ENCODE peak calls at places on chromosomes 6 and 20, in six cellular contexts. I, Y, A, K, L and O are unnamed samples.

GRCh38 chr6:141107562-141108160 is 1025.1 kb upstream of the GJE1 start:
- DNase-seq in Y (peak; percentile 33), I (no peak), L (no peak), A (no peak), K (no peak), O (no peak)

GRCh38 chr20:17741220-17741619 is 41.5 kb downstream of the BANF2 start:
- DNase-seq in L (no peak), A (no peak), I (no peak), K (no peak), Y (no peak), O (no peak)

GRCh38 chr20:38270869-38271608 is 10.5 kb upstream of the KIAA1755 start:
- DNase-seq in I (no peak), L (no peak), A (no peak), Y (peak; percentile 67), K (peak; percentile 82), O (no peak)

GRCh38 chr6:91045152-91045551 is 458.3 kb upstream of the MAP3K7 start:
- DNase-seq in Y (no peak), L (no peak), I (no peak), K (no peak), A (no peak), O (no peak)

GRCh38 chr6:153947817-153948447 is 91.1 kb upstream of the OPRM1 start:
- DNase-seq in I (peak; percentile 53), A (no peak), L (no peak), Y (peak; percentile 10), K (no peak), O (peak; percentile 51)

GRCh38 chr6:40999498-41000070 is 39.4 kb downstream of the UNC5CL start:
- DNase-seq in K (peak; percentile 68), Y (no peak), A (no peak), L (no peak), I (peak; percentile 46), O (no peak)

GRCh38 chr6:149660028-149660427 is 11.5 kb upstream of the KATNA1 start:
- DNase-seq in Y (no peak), I (no peak), A (no peak), K (no peak), L (no peak), O (no peak)

GRCh38 chr6:105780146-105780860 is 305.8 kb upstream of the PRDM1 start:
- DNase-seq in Y (peak; percentile 60), L (no peak), I (no peak), K (no peak), A (no peak), O (no peak)

GRCh38 chr6:83071023-83071422 is 3.6 kb downstream of the DOP1A start:
- DNase-seq in A (no peak), Y (no peak), I (no peak), K (no peak), L (no peak), O (no peak)

GRCh38 chr20:38842558-38842981 is 37.1 kb downstream of the PPP1R16B start:
- DNase-seq in I (no peak), K (no peak), Y (no peak), A (no peak), L (peak; percentile 94), O (no peak)

GRCh38 chr20:44579313-44580090 is 2.9 kb upstream of the PKIG start:
- DNase-seq in I (no peak), L (no peak), K (no peak), A (no peak), Y (no peak), O (no peak)

GRCh38 chr6:86407128-86407527 is 530.2 kb upstream of the HTR1E start:
- DNase-seq in K (no peak), Y (no peak), L (no peak), A (no peak), I (no peak), O (no peak)

GRCh38 chr20:40939667-40940066 is 89.0 kb upstream of the TOP1 start:
- DNase-seq in I (no peak), L (no peak), K (no peak), Y (no peak), A (no peak), O (no peak)

GRCh38 chr20:61297981-61298380 is 45.9 kb downstream of the CDH4 start:
- DNase-seq in K (no peak), Y (no peak), I (no peak), A (no peak), L (no peak), O (no peak)

GRCh38 chr20:40562031-40562430 is 127.0 kb downstream of the MAFB start:
- DNase-seq in I (peak; percentile 11), L (no peak), A (peak; percentile 39), Y (peak; percentile 13), K (no peak), O (no peak)

GRCh38 chr6:29602564-29603361 is 17.8 kb downstream of the OR2H2 start:
- DNase-seq in I (peak; percentile 44), Y (no peak), A (no peak), L (no peak), K (no peak), O (peak; percentile 68)

GRCh38 chr20:50415516-50416268 is 94.5 kb upstream of the PTPN1 start:
- DNase-seq in K (peak; percentile 98), I (peak; percentile 39), A (peak; percentile 94), Y (peak; percentile 97), L (no peak), O (no peak)

GRCh38 chr6:119348308-119349040 is 1.1 kb downstream of the MAN1A1 start:
- DNase-seq in I (peak; percentile 57), Y (peak; percentile 20), K (peak; percentile 36), A (no peak), L (no peak), O (peak; percentile 49)

DNA sequence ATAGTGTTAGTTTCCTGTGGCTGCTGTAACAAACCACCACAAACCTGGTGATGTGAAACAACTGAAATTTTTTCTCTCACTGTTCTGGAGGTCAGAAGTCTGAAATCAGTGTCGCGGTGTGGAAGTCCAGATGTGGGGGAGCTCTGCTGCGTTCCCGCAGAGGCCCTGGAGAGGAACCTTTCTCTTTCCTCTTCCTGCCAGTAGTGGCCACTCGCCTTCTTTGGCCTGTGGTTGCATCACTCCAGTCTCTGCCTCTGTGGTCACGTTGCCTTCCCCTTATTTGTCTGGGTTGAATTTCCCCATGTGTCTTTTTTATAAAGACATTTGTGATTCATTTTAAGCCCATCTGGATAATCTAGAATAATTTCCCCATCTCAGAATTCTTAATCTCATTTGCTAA is 295.5 kb upstream of the FLRT3 start:
- DNase-seq in I (no peak), A (no peak), Y (no peak), L (no peak), K (no peak), O (no peak)
- TF ChIP-seq CTCF in I (no peak), A (no peak), Y (no peak), L (no peak), K (peak; percentile 19), O (no peak)

GRCh38 chr20:35942243-35942642 is 12.1 kb downstream of the SCAND1 start:
- DNase-seq in K (no peak), A (no peak), L (no peak), Y (no peak), I (no peak), O (no peak)

GRCh38 chr20:35944189-35944588 is 10.1 kb downstream of the SCAND1 start:
- DNase-seq in L (no peak), I (no peak), Y (no peak), K (no peak), A (no peak), O (no peak)

GRCh38 chr20:35947907-35948306 is 6.4 kb downstream of the SCAND1 start:
- DNase-seq in I (no peak), L (no peak), A (no peak), Y (no peak), K (no peak), O (no peak)

GRCh38 chr20:35950093-35950492 is 4.2 kb downstream of the SCAND1 start:
- DNase-seq in A (no peak), L (no peak), I (no peak), K (no peak), Y (no peak), O (no peak)

DNA sequence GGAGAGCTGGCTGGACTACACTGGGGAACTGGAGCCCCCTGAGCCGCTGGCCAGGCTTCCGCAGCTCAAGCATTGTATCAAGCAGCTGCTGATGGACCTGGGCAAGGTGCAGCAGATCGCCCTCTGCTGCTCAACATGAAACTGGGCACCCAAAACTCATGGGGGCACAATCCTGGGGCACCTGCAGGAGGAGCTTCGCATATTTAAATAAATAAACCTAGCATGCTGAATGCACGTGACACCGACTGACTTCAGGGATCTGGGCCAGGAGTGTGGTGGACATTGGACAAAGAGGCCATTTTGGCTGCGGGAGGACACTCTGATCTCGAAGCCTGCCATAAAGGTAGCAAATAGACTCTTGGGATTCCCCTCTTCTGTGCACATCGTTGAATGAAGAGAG is 6.8 kb downstream of the SCAND1 start:
- DNase-seq in L (no peak), A (no peak), I (peak; percentile 8), Y (peak; percentile 27), K (no peak), O (peak; percentile 21)
- TF ChIP-seq CTCF in L (peak; percentile 46), A (no peak), I (no peak), Y (peak; percentile 53), K (peak; percentile 16), O (peak; percentile 27)

GRCh38 chr20:31572042-31572700 is 32.9 kb upstream of the ID1 start:
- DNase-seq in A (no peak), I (no peak), K (no peak), Y (no peak), L (no peak), O (no peak)

GRCh38 chr20:31570735-31571617 is 34.1 kb upstream of the ID1 start:
- DNase-seq in K (no peak), Y (peak; percentile 55), A (no peak), L (no peak), I (no peak), O (no peak)

GRCh38 chr20:31570021-31570463 is 35.0 kb upstream of the ID1 start:
- DNase-seq in L (no peak), I (no peak), Y (no peak), K (no peak), A (no peak), O (no peak)

GRCh38 chr20:31573555-31574295 is 31.4 kb upstream of the ID1 start:
- DNase-seq in Y (peak; percentile 29), I (no peak), L (no peak), K (no peak), A (no peak), O (no peak)

DNA sequence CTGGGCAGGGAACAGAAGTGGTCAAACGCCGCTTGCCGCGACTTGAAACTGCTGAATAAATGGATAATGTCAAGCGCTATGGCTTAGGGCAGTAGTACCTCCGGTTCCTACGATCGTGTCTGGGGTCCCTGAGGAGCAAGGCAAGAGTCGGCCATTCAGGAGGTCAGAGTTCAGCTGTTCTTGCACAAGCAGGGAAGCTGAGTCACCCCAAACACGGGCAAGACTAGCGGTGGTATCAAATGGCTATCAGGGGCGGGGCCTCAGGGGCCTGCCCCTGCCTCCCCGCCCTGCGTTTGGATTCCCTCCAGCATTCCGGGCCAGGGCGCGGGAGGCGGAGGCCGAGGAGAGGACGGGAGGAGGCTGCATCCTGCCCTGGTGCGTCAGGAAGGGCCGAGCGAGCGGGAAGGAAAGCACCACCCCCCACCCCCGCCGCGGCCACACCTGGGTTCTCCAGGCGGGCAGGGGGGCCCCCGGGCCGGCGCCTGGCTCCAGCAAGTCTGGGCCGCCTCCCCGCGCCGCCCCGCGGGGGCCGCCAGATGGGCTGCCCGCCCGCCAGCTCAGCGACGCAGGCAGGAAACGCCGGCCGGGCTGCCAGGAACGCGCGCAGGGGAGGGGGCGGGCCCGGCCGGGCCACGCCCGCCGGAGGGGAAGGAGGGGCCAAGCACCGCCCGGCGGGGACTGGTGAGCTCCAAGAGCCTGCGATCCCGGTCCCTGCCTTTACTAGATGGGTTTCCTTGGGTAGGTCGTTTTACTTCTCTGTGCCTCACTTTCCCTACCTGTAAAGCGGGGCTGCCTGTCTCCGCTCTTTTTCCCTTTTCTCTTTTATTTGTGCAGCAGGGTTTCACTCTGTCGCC is 32.2 kb upstream of the ID1 start:
- DNase-seq in I (peak; percentile 90), Y (peak; percentile 100), K (peak; percentile 94), L (peak; percentile 82), A (peak; percentile 90), O (peak; percentile 99)
- TF ChIP-seq CTCF in I (no peak), Y (no peak), K (no peak), L (no peak), A (peak; percentile 7), O (peak; percentile 28)

GRCh38 chr6:30656513-30656912 is 9.6 kb downstream of the C6orf136 start:
- DNase-seq in A (no peak), Y (no peak), K (no peak), I (no peak), L (peak; percentile 28), O (no peak)
- TF ChIP-seq CTCF in A (no peak), Y (no peak), K (no peak), I (no peak), L (no peak), O (no peak)